ENCODE peak calls at places on chromosome 1, in four cellular contexts. K, W, C and L are unnamed samples.
A peak's percentile ranks its signal among the peaks of the same experiment; 100 is the strongest.

GRCh38 chr1:9668080-9668479 is 16.5 kb downstream of the PIK3CD start:
- DNase-seq in K (no peak), W (no peak), C (no peak), L (no peak)

GRCh38 chr1:35555601-35556477 is 1.4 kb downstream of the KIAA0319L start:
- DNase-seq in K (no peak), W (peak; percentile 30), C (no peak), L (peak; percentile 40)

GRCh38 chr1:233256191-233256590 is 39.3 kb downstream of the PCNX2 start:
- DNase-seq in K (no peak), W (no peak), C (no peak), L (no peak)

GRCh38 chr1:82124987-82125638 is 324.4 kb downstream of the ADGRL2 start:
- DNase-seq in K (no peak), W (no peak), C (no peak), L (no peak)

GRCh38 chr1:26417111-26417510 is 6.5 kb downstream of the LIN28A start:
- DNase-seq in K (peak; percentile 81), W (no peak), C (peak; percentile 93), L (peak; percentile 49)

GRCh38 chr1:198560093-198560638 is 19.7 kb upstream of the ATP6V1G3 start:
- DNase-seq in K (no peak), W (no peak), C (no peak), L (no peak)

GRCh38 chr1:14913475-14914155 is 239.9 kb upstream of the TMEM51 start:
- DNase-seq in K (no peak), W (no peak), C (no peak), L (no peak)

GRCh38 chr1:25675729-25676476 is 59.3 kb downstream of the MAN1C1 start:
- DNase-seq in K (peak; percentile 74), W (no peak), C (peak; percentile 89), L (no peak)

GRCh38 chr1:245611251-245611650 is 456.5 kb downstream of the KIF26B start:
- DNase-seq in K (no peak), W (no peak), C (no peak), L (no peak)